ENCODE peak calls at places on chromosomes 2 and 18, in nine cellular contexts. Y, X, R, D, Q, J, G, P and C are unnamed samples.

GRCh38 chr18:42274488-42275137 is 319.6 kb downstream of the PIK3C3 start:
- DNase-seq in R (peak), G (no peak), Y (peak), X (no peak), Q (no peak), D (peak), P (no peak), J (no peak), C (no peak)

GRCh38 chr18:24228661-24229053 is 89.8 kb downstream of the CABYR start:
- DNase-seq in R (no peak), D (no peak), J (no peak), Q (no peak), G (no peak), X (no peak), P (peak), Y (peak), C (no peak)

GRCh38 chr2:156331572-156332451 is 709 bp downstream of the NR4A2 start:
- DNase-seq in Y (peak), X (no peak), G (peak), R (peak), Q (peak), J (peak), P (peak), D (no peak), C (no peak)

GRCh38 chr2:15313657-15314056 is 247.5 kb downstream of the NBAS start:
- DNase-seq in R (peak), G (no peak), Q (no peak), P (no peak), D (peak), X (no peak), J (peak), Y (peak), C (no peak)

GRCh38 chr2:216936954-216937357 is 77.1 kb upstream of the TNP1 start:
- DNase-seq in R (no peak), D (no peak), J (no peak), G (no peak), P (no peak), Y (peak), X (no peak), Q (peak), C (no peak)

GRCh38 chr2:170088776-170089175 is 89.2 kb upstream of the MYO3B start:
- DNase-seq in G (no peak), X (no peak), Q (no peak), P (no peak), J (no peak), R (peak), D (no peak), Y (peak), C (no peak)

GRCh38 chr18:42168487-42168886 is 213.5 kb downstream of the PIK3C3 start:
- DNase-seq in P (no peak), X (no peak), G (no peak), Y (no peak), J (no peak), R (no peak), Q (no peak), D (no peak), C (no peak)

GRCh38 chr2:241937297-241937696 is 67.8 kb downstream of the RTP5 start:
- DNase-seq in Q (no peak), G (no peak), R (no peak), J (no peak), D (no peak), P (no peak), Y (no peak), X (no peak), C (no peak)

GRCh38 chr2:16257001-16257724 is 316.8 kb downstream of the MYCN start:
- DNase-seq in D (no peak), R (no peak), J (no peak), Y (no peak), G (no peak), Q (no peak), P (no peak), X (no peak), C (no peak)

GRCh38 chr2:9664365-9664764 is 33.6 kb upstream of the YWHAQ start:
- DNase-seq in G (no peak), X (no peak), Y (no peak), J (no peak), Q (no peak), P (no peak), R (no peak), D (no peak), C (no peak)